ENCODE peak calls at places on chromosomes 3 and 15, in eight cellular contexts. F, M, S, V, J, T, L and R are unnamed samples.

GRCh38 chr3:40504636-40505430 is 1.0 kb upstream of the ZNF620 start:
- DNase-seq in F (peak; percentile 77), M (no peak), S (no peak), V (peak; percentile 88), J (no peak), T (no peak), L (peak; percentile 97), R (no peak)

GRCh38 chr3:72999971-73000370 is 3.4 kb downstream of the PPP4R2 start:
- DNase-seq in F (no peak), M (no peak), S (no peak), V (no peak), J (no peak), T (peak; percentile 41), L (no peak), R (no peak)

GRCh38 chr15:45573961-45574629 is 13.1 kb upstream of the BLOC1S6 start:
- DNase-seq in F (no peak), M (peak; percentile 21), S (peak; percentile 69), V (no peak), J (no peak), T (peak; percentile 55), L (peak; percentile 44), R (no peak)

GRCh38 chr15:57610130-57610529 is 18.4 kb downstream of the MYZAP start:
- DNase-seq in F (no peak), M (peak; percentile 73), S (no peak), V (peak; percentile 94), J (no peak), T (no peak), L (peak; percentile 93), R (no peak)

GRCh38 chr3:138009476-138010272 is at the start of gene CLDN18:
- DNase-seq in F (no peak), M (no peak), S (no peak), V (no peak), J (no peak), T (no peak), L (no peak), R (no peak)

GRCh38 chr3:38519651-38520050 is 23.5 kb downstream of the EXOG start:
- DNase-seq in F (no peak), M (no peak), S (no peak), V (no peak), J (no peak), T (peak; percentile 32), L (no peak), R (no peak)

GRCh38 chr15:100901296-100901695 is 17.9 kb upstream of the LRRK1 start:
- DNase-seq in F (no peak), M (no peak), S (no peak), V (no peak), J (no peak), T (no peak), L (no peak), R (no peak)

GRCh38 chr3:106083207-106083606 is 214.4 kb upstream of the CBLB start:
- DNase-seq in F (no peak), M (no peak), S (no peak), V (no peak), J (no peak), T (no peak), L (no peak), R (no peak)

GRCh38 chr15:47688573-47689086 is 28.7 kb upstream of the SEMA6D start:
- DNase-seq in F (no peak), M (no peak), S (no peak), V (no peak), J (no peak), T (no peak), L (peak; percentile 73), R (no peak)

GRCh38 chr3:18419232-18419631 is 5.9 kb downstream of the SATB1 start:
- DNase-seq in F (no peak), M (no peak), S (no peak), V (no peak), J (no peak), T (no peak), L (peak; percentile 40), R (no peak)

GRCh38 chr3:73385538-73385937 is 239.2 kb downstream of the PDZRN3 start:
- DNase-seq in F (no peak), M (no peak), S (no peak), V (no peak), J (peak; percentile 15), T (no peak), L (no peak), R (no peak)

GRCh38 chr3:189710620-189711388 is 79.6 kb downstream of the TP63 start:
- DNase-seq in F (peak; percentile 90), M (no peak), S (no peak), V (peak; percentile 43), J (peak; percentile 19), T (peak; percentile 30), L (peak; percentile 95), R (peak; percentile 57)

GRCh38 chr15:48066456-48066855 is 54.3 kb upstream of the SLC24A5 start:
- DNase-seq in F (no peak), M (no peak), S (no peak), V (no peak), J (no peak), T (no peak), L (no peak), R (no peak)

GRCh38 chr15:72592676-72593075 is 61.8 kb upstream of the GOLGA6B start:
- DNase-seq in F (no peak), M (no peak), S (no peak), V (no peak), J (no peak), T (no peak), L (no peak), R (no peak)

GRCh38 chr3:72152551-72153476 is 367.9 kb upstream of the PROK2 start:
- DNase-seq in F (no peak), M (no peak), S (no peak), V (peak; percentile 71), J (no peak), T (no peak), L (peak; percentile 77), R (no peak)

GRCh38 chr15:65086680-65087111 is 10.2 kb downstream of the KBTBD13 start:
- DNase-seq in F (no peak), M (peak; percentile 27), S (no peak), V (no peak), J (no peak), T (peak; percentile 14), L (no peak), R (no peak)

GRCh38 chr3:2097641-2098191 is 950 bp upstream of the CNTN4 start:
- DNase-seq in F (no peak), M (no peak), S (no peak), V (no peak), J (no peak), T (no peak), L (no peak), R (no peak)

GRCh38 chr3:141308588-141309218 is 59.6 kb upstream of the ZBTB38 start:
- DNase-seq in F (peak; percentile 30), M (no peak), S (peak; percentile 38), V (peak; percentile 72), J (no peak), T (no peak), L (peak; percentile 61), R (no peak)

GRCh38 chr3:105385179-105385578 is 18.5 kb downstream of the ALCAM start:
- DNase-seq in F (no peak), M (no peak), S (no peak), V (no peak), J (no peak), T (no peak), L (no peak), R (no peak)

GRCh38 chr15:68278345-68279217 is 1.0 kb downstream of the FEM1B start:
- DNase-seq in F (no peak), M (peak; percentile 46), S (peak; percentile 65), V (peak; percentile 51), J (no peak), T (peak; percentile 81), L (peak; percentile 42), R (no peak)

GRCh38 chr15:81213982-81214381 is 17.3 kb downstream of the IL16 start:
- DNase-seq in F (no peak), M (no peak), S (no peak), V (no peak), J (no peak), T (no peak), L (no peak), R (no peak)

GRCh38 chr3:51974963-51975856 is at the start of gene ABHD14A:
- DNase-seq in F (no peak), M (peak; percentile 78), S (no peak), V (peak; percentile 77), J (peak; percentile 92), T (peak; percentile 67), L (peak; percentile 81), R (peak; percentile 87)

GRCh38 chr15:77402740-77403379 is 17.0 kb downstream of the PEAK1 start:
- DNase-seq in F (no peak), M (no peak), S (no peak), V (no peak), J (peak; percentile 38), T (peak; percentile 37), L (no peak), R (no peak)

GRCh38 chr15:37517506-37517905 is 416.9 kb upstream of the TMCO5A start:
- DNase-seq in F (peak; percentile 78), M (no peak), S (no peak), V (no peak), J (no peak), T (no peak), L (no peak), R (no peak)
- TF ChIP-seq CTCF in F (no peak), M (no peak), S (no peak), V (no peak), J (no peak), T (no peak), L (no peak), R (no peak)

DNA sequence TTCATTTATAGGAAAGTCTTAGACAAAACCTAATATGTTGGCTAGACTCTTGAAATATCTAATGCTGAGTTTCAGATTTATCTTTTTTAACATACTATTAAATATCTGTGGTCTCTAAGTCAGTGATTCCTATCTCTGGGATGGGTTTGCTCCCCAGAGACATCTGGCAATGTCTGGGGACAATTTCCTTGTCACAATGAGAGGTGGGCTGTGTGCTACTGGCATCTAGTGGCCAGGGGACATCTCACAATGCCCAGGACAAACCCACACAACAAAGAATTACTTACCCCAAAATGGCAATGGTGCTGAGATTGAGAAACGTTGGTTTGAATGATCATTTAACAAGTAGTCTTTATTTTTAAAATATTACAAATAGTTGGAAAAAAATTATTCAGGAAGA is 602.1 kb downstream of the MAGI1 start:
- DNase-seq in F (no peak), M (peak; percentile 41), S (peak; percentile 28), V (peak; percentile 30), J (no peak), T (peak; percentile 2), L (peak; percentile 11), R (no peak)
- TF ChIP-seq CTCF in F (peak; percentile 54), M (peak; percentile 50), S (peak; percentile 67), V (peak; percentile 60), J (no peak), T (no peak), L (peak; percentile 50), R (peak; percentile 21)

DNA sequence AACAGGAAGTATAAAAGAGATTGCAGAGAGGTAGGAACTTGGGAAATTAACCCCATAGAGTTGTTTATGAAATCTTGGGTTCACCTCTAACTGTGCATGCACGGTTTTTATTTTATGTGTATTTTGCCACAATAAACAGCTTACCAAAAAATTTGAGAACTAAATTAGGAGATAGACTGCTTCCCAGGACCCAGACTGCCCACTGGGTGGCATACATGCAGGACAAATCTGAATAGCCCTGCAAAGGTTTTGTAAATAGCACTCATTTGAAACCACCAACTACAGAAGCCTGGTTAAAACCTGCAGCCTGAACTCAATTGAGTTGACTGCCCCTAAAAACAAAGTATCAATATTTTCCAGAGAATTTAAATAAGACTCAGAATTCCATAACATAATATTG is 96.4 kb upstream of the SLCO2A1 start:
- DNase-seq in F (no peak), M (peak; percentile 11), S (no peak), V (no peak), J (no peak), T (no peak), L (peak; percentile 29), R (no peak)
- TF ChIP-seq CTCF in F (peak; percentile 33), M (no peak), S (no peak), V (no peak), J (no peak), T (no peak), L (peak; percentile 50), R (peak; percentile 14)

GRCh38 chr3:126983276-126983652 is 349 bp downstream of the PLXNA1 start:
- DNase-seq in F (no peak), M (no peak), S (no peak), V (no peak), J (peak; percentile 66), T (no peak), L (no peak), R (no peak)
- TF ChIP-seq CTCF in F (no peak), M (no peak), S (no peak), V (no peak), J (no peak), T (no peak), L (no peak), R (no peak)